ENCODE peak calls at places on chromosome 3, in nine cellular contexts. A is cardiac muscle cell, G is astrocyte of the spinal cord, U is hepatocyte, K is A549, Q is gastrocnemius medialis, Z is nephron progenitor cell, T is AG04449, L is kidney. H is an unnamed sample.
A peak's percentile ranks its signal among the peaks of the same experiment; 100 is the strongest.

GRCh38 chr3:155070316-155070715 is 9.8 kb upstream of the MME start:
- DNase-seq in A (no peak), G (peak; percentile 33), U (no peak), K (no peak), Q (no peak), Z (no peak), T (no peak), L (no peak), H (no peak)

GRCh38 chr3:65953301-65953812 is 85.4 kb downstream of the MAGI1 start:
- DNase-seq in A (peak; percentile 81), G (no peak), U (peak; percentile 91), K (no peak), Q (no peak), Z (no peak), T (no peak), L (peak; percentile 86), H (no peak)

GRCh38 chr3:112327371-112327951 is 5.5 kb upstream of the CD200 start:
- DNase-seq in A (peak; percentile 40), G (peak; percentile 63), U (peak; percentile 75), K (peak; percentile 56), Q (no peak), Z (no peak), T (peak; percentile 7), L (no peak), H (no peak)

GRCh38 chr3:189049458-189050231 is 122.1 kb upstream of the TPRG1 start:
- DNase-seq in A (no peak), G (no peak), U (no peak), K (no peak), Q (no peak), Z (no peak), T (no peak), L (no peak), H (no peak)

GRCh38 chr3:69297525-69297924 is 88.4 kb downstream of the FRMD4B start:
- DNase-seq in A (no peak), G (no peak), U (no peak), K (no peak), Q (no peak), Z (no peak), T (no peak), L (no peak), H (no peak)

GRCh38 chr3:196624008-196624790 is 15.3 kb upstream of the NRROS start:
- DNase-seq in A (no peak), G (no peak), U (no peak), K (no peak), Q (no peak), Z (no peak), T (no peak), L (no peak), H (peak; percentile 79)

GRCh38 chr3:111509308-111509707 is 32.7 kb upstream of the CD96 start:
- DNase-seq in A (no peak), G (no peak), U (no peak), K (no peak), Q (no peak), Z (no peak), T (no peak), L (no peak), H (no peak)

GRCh38 chr3:105497381-105497780 is 130.7 kb downstream of the ALCAM start:
- DNase-seq in A (no peak), G (no peak), U (no peak), K (no peak), Q (no peak), Z (no peak), T (no peak), L (no peak), H (no peak)

GRCh38 chr3:107524214-107525100 is 1.7 kb downstream of the BBX start:
- DNase-seq in A (peak; percentile 69), G (peak; percentile 51), U (peak; percentile 77), K (peak; percentile 54), Q (peak; percentile 38), Z (peak; percentile 67), T (no peak), L (peak; percentile 86), H (peak; percentile 48)

GRCh38 chr3:180284331-180285110 is 247.8 kb upstream of the PEX5L start:
- DNase-seq in A (no peak), G (no peak), U (no peak), K (no peak), Q (no peak), Z (no peak), T (no peak), L (no peak), H (no peak)

GRCh38 chr3:124676236-124676635 is 54.0 kb upstream of the UMPS start:
- DNase-seq in A (no peak), G (peak; percentile 52), U (no peak), K (no peak), Q (no peak), Z (no peak), T (no peak), L (no peak), H (no peak)

GRCh38 chr3:195147649-195148121 is 123.3 kb downstream of the XXYLT1 start:
- DNase-seq in A (no peak), G (peak; percentile 51), U (no peak), K (no peak), Q (no peak), Z (no peak), T (no peak), L (no peak), H (no peak)

DNA sequence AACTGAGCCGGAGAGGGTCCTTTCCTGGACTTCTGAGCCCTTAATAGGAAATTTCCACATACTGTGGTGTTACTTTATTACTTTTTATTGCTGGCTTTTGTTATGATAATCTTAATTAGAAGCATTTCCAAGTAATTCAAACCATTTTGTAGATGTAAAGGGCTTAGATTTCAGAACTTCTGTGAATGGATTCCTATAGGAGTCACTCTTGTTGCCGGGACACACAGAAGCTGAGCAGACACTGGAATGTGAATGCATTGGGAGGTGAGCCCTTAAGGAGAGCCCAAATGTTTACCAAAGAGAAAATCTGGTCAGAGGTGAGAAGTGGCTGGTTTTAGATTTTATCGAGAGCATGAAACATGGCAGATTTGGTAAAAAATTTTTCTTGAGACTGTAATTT is 87.4 kb downstream of the FNDC3B start:
- DNase-seq in A (no peak), G (no peak), U (no peak), K (no peak), Q (no peak), Z (no peak), T (no peak), L (no peak), H (no peak)
- TF ChIP-seq CTCF in A (no peak), G (no peak), U (no peak), K (no peak), Q (no peak), Z (no peak), T (no peak), L (no peak), H (no peak)

GRCh38 chr3:139909836-139910235 is 25.1 kb upstream of the CLSTN2 start:
- DNase-seq in A (no peak), G (no peak), U (no peak), K (no peak), Q (no peak), Z (no peak), T (no peak), L (no peak), H (no peak)

DNA sequence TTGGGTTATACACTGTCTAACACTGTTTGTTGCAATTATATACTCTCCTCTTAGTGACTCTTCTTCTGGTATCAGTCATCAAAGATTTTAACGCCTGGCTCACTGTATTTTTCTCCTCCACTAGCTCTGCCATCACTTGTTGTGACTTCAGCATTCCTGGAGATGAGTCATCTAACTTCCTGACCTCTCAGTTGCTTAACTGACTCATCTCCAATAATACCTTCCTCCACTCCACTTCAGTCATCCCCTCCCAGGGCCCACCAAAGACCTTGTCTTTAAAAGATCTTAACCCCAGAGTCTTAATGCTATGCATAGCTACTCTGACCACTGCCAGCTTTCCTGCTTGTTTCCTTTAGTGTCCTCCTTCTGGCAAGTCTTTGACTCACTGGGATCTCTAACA is 28.5 kb upstream of the CLSTN2 start:
- DNase-seq in A (no peak), G (peak; percentile 67), U (peak; percentile 52), K (peak; percentile 14), Q (no peak), Z (no peak), T (no peak), L (no peak), H (no peak)
- TF ChIP-seq CTCF in A (no peak), G (no peak), U (no peak), K (no peak), Q (no peak), Z (no peak), T (no peak), L (no peak), H (no peak)

DNA sequence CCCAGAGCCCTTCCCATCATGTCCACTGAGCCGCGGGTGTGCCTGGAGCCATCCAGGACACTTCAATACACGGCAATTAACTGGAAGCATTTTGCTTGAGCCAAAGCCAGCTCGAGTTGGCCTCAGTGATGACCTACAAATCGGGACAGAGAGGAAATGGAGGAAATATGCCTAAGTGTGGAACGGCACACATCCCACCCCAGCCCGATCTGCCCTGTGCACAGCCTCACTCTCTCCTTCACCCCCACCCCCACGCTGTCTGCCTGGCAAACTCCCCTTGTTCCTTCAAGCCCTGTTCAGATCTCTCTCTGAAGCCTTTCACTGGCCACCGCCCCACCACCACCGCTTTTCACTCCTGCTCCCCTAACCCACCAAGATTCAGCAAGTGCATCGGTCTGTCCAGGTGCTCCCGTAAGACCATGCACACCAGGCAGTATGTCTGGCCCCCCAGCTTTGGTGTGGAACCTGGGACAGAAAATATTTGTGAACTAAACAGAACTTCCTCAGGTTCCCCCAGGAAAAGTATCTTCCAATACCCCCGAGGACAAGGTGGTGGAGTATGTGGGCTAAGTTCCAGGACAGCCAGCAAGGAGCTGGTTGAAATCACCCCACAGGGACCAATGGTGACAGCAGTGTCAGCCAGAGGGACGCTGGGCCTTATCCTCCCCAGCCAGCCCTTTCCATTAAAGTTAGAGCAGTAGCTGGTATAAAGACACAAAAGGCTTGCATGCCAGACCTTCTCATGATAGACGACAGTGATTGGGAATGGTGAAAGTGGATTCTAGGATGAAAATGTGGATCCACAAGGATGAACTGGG is 83.7 kb downstream of the VGLL4 start:
- DNase-seq in A (no peak), G (no peak), U (no peak), K (no peak), Q (peak; percentile 1), Z (no peak), T (no peak), L (peak; percentile 63), H (no peak)
- TF ChIP-seq CTCF in A (no peak), G (no peak), U (no peak), K (no peak), Q (no peak), Z (no peak), T (no peak), L (no peak), H (no peak)

GRCh38 chr3:140736863-140737460 is 59.1 kb downstream of the TRIM42 start:
- DNase-seq in A (peak; percentile 68), G (peak; percentile 55), U (peak; percentile 70), K (peak; percentile 10), Q (no peak), Z (peak; percentile 51), T (no peak), L (peak; percentile 81), H (no peak)
- TF ChIP-seq CTCF in A (peak; percentile 38), G (peak; percentile 53), U (peak; percentile 69), K (peak; percentile 27), Q (peak; percentile 45), Z (peak; percentile 48), T (no peak), L (peak; percentile 59), H (peak; percentile 58)

DNA sequence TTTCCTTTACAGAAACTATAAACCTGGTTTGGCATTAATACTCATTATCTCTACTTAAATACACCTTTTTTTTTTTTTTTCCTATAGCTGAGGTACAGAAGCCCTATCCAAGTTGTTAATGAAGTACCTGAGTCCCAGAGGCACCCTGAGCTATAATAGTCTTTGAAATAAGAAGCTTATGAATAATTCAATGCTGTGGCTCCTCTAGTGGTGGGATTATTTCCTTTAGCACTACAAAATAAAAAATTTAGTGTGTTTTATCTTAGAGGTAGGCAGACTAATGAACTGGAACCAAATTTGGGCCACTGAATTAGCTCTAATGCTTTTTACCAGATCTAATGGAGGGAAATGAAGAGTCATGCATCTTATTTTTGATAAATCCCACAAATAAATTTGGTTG is 611.9 kb downstream of the EDEM1 start:
- DNase-seq in A (no peak), G (no peak), U (no peak), K (no peak), Q (no peak), Z (no peak), T (no peak), L (no peak), H (no peak)
- TF ChIP-seq CTCF in A (no peak), G (peak; percentile 22), U (peak; percentile 10), K (no peak), Q (no peak), Z (no peak), T (no peak), L (no peak), H (no peak)

H was measured in CD14-positive monocyte.